ENCODE peak calls at places on chromosomes 3 and 15, in six cellular contexts. I is AG04450; C is H4; U is stimulated activated naive B cell treated with anti-CD40 and anti-IgM and Interleukin-4, amounts not matched to agents 10 μg/mL and 1 μg/mL and 100 μg/mL, for 72 hours; P is nucleus accumbens; D is endothelial cell. T is an unnamed sample.

GRCh38 chr3:150875548-150875947 is 29.7 kb downstream of the MINDY4B start:
- DNase-seq in I (no peak), C (no peak), U (no peak), P (no peak), D (no peak), T (no peak)

GRCh38 chr3:198064420-198064819 is 104.4 kb downstream of the LMLN start:
- DNase-seq in P (no peak), U (no peak), C (no peak), I (no peak), D (no peak), T (no peak)

GRCh38 chr3:24288538-24289236 is 206.0 kb downstream of the THRB start:
- DNase-seq in P (peak), I (no peak), C (no peak), D (no peak), U (no peak), T (no peak)

GRCh38 chr15:73751896-73752816 is 995 bp downstream of the INSYN1 start:
- DNase-seq in I (no peak), U (no peak), P (no peak), D (peak), C (no peak), T (no peak)

GRCh38 chr3:31253782-31254181 is 278.9 kb upstream of the STT3B start:
- DNase-seq in C (no peak), P (no peak), U (no peak), D (no peak), I (no peak), T (no peak)

GRCh38 chr3:146262711-146263110 is 11.8 kb upstream of the PLSCR4 start:
- DNase-seq in C (no peak), U (no peak), I (no peak), P (no peak), D (no peak), T (no peak)

GRCh38 chr3:27657404-27657803 is 64.7 kb downstream of the EOMES start:
- DNase-seq in U (no peak), I (no peak), P (no peak), C (no peak), D (no peak), T (no peak)

GRCh38 chr3:42509111-42509510 is 6.7 kb downstream of the VIPR1 start:
- DNase-seq in C (no peak), I (no peak), P (no peak), U (no peak), D (no peak), T (no peak)

GRCh38 chr15:89332446-89332845 is 2.2 kb downstream of the POLG start:
- DNase-seq in D (peak), I (no peak), U (no peak), C (no peak), P (no peak), T (no peak)

GRCh38 chr3:101123084-101123483 is 129.9 kb upstream of the ABI3BP start:
- DNase-seq in C (no peak), U (no peak), D (no peak), I (no peak), P (no peak), T (no peak)

GRCh38 chr3:64454768-64455167 is 229.5 kb upstream of the PRICKLE2 start:
- DNase-seq in P (no peak), D (no peak), C (no peak), I (no peak), U (no peak), T (no peak)

GRCh38 chr15:48373855-48374421 is 42.7 kb downstream of the DUT start:
- DNase-seq in C (peak), P (no peak), I (no peak), D (no peak), U (no peak), T (no peak)

GRCh38 chr3:89314454-89314853 is 207.0 kb downstream of the EPHA3 start:
- DNase-seq in D (no peak), C (peak), P (no peak), U (no peak), I (no peak), T (peak)

T was measured in NT2/D1.